ENCODE peak calls at places on chromosomes 12 and 14, in seven cellular contexts. Z is CD8-positive, alpha-beta T cell; W is stomach; H is left cardiac atrium; I is A549; L is PC-9; T is fibroblast of mammary gland. E is an unnamed sample.

GRCh38 chr12:12016284-12017100 is 54.2 kb upstream of the BCL2L14 start:
- DNase-seq in Z (no peak), W (no peak), H (no peak), I (no peak), L (no peak), T (no peak), E (no peak)

GRCh38 chr14:31568151-31568550 is 6.9 kb downstream of the NUBPL start:
- DNase-seq in Z (no peak), W (no peak), H (no peak), I (no peak), L (no peak), T (peak), E (no peak)

GRCh38 chr14:54724123-54724522 is 157.2 kb downstream of the SAMD4A start:
- DNase-seq in Z (no peak), W (no peak), H (no peak), I (no peak), L (no peak), T (no peak), E (no peak)

GRCh38 chr12:107488666-107489065 is 196.9 kb upstream of the PWP1 start:
- DNase-seq in Z (no peak), W (no peak), H (no peak), I (no peak), L (no peak), T (peak), E (no peak)

GRCh38 chr12:59119676-59120075 is 199.4 kb upstream of the LRIG3 start:
- DNase-seq in Z (no peak), W (no peak), H (no peak), I (no peak), L (no peak), T (peak), E (no peak)

GRCh38 chr14:99554757-99555531 is 49.1 kb downstream of the CCDC85C start:
- DNase-seq in Z (no peak), W (peak), H (no peak), I (no peak), L (peak), T (no peak), E (no peak)

GRCh38 chr12:121791671-121792496 is 1.6 kb downstream of the RHOF start:
- DNase-seq in Z (no peak), W (peak), H (no peak), I (no peak), L (peak), T (no peak), E (peak)

GRCh38 chr12:108730337-108731104 is 797 bp downstream of the CORO1C start:
- DNase-seq in Z (no peak), W (peak), H (peak), I (peak), L (peak), T (peak), E (peak)

GRCh38 chr12:122874081-122874480 is 21.8 kb downstream of the VPS37B start:
- DNase-seq in Z (no peak), W (peak), H (no peak), I (no peak), L (no peak), T (no peak), E (peak)

GRCh38 chr14:52325126-52325525 is 11.0 kb downstream of the PTGER2 start:
- DNase-seq in Z (no peak), W (no peak), H (no peak), I (no peak), L (no peak), T (peak), E (peak)

E was measured in CD8-positive, alpha-beta memory T cell.